ENCODE peak calls at places on chromosomes 11 and 22, in ten cellular contexts. S is endothelial cell of umbilical vein, B is stomach, L is HL-60, I is GM23338, O is sigmoid colon, E is HCT116, T is Panc1, D is transverse colon, H is spleen. J is an unnamed sample.

GRCh38 chr11:99246199-99246598 is 225.4 kb downstream of the CNTN5 start:
- DNase-seq in S (no peak), B (no peak), L (no peak), I (no peak), O (no peak), E (no peak), T (no peak), D (no peak), H (no peak), J (no peak)

GRCh38 chr11:31819533-31820437 is 8.7 kb upstream of the PAX6 start:
- DNase-seq in S (no peak), B (no peak), L (no peak), I (peak), O (peak), E (no peak), T (no peak), D (no peak), H (no peak), J (no peak)

GRCh38 chr11:112634551-112634950 is 326.7 kb upstream of the NCAM1 start:
- DNase-seq in S (no peak), B (no peak), L (no peak), I (peak), O (no peak), E (no peak), T (no peak), D (no peak), H (no peak), J (peak)

GRCh38 chr11:88435405-88435804 is 97.9 kb upstream of the CTSC start:
- DNase-seq in S (no peak), B (no peak), L (no peak), I (no peak), O (no peak), E (no peak), T (no peak), D (no peak), H (no peak), J (no peak)

GRCh38 chr11:111407652-111408051 is 28.6 kb upstream of the POU2AF1 start:
- DNase-seq in S (no peak), B (no peak), L (no peak), I (no peak), O (no peak), E (no peak), T (no peak), D (no peak), H (no peak), J (no peak)

GRCh38 chr11:61152816-61153592 is 8.2 kb downstream of the VPS37C start:
- DNase-seq in S (peak), B (no peak), L (no peak), I (no peak), O (peak), E (no peak), T (no peak), D (no peak), H (peak), J (no peak)

GRCh38 chr11:2772544-2773031 is 72.8 kb upstream of the KCNQ1OT1 start:
- DNase-seq in S (no peak), B (peak), L (peak), I (no peak), O (no peak), E (peak), T (no peak), D (peak), H (peak), J (peak)

GRCh38 chr11:38014405-38014804 is 1416.4 kb upstream of the RAG2 start:
- DNase-seq in S (no peak), B (no peak), L (no peak), I (no peak), O (no peak), E (no peak), T (no peak), D (no peak), H (no peak), J (no peak)

GRCh38 chr22:20499769-20500168 is 4.2 kb upstream of the KLHL22 start:
- DNase-seq in S (no peak), B (no peak), L (no peak), I (no peak), O (no peak), E (no peak), T (no peak), D (peak), H (no peak), J (no peak)
- TF ChIP-seq POLR2AphosphoS5 in S (no peak), B (no peak), L (no peak), I (no peak), O (no peak), E (no peak), T (no peak), D (no peak), H (no peak), J (no peak)

GRCh38 chr11:44607987-44608386 is 42.5 kb downstream of the CD82 start:
- DNase-seq in S (peak), B (no peak), L (no peak), I (no peak), O (no peak), E (no peak), T (no peak), D (no peak), H (no peak), J (no peak)

GRCh38 chr11:44609783-44610155 is 44.3 kb downstream of the CD82 start:
- DNase-seq in S (peak), B (no peak), L (no peak), I (no peak), O (no peak), E (no peak), T (no peak), D (no peak), H (no peak), J (no peak)

GRCh38 chr11:44607324-44607962 is 42.0 kb downstream of the CD82 start:
- DNase-seq in S (no peak), B (no peak), L (no peak), I (no peak), O (no peak), E (no peak), T (no peak), D (no peak), H (no peak), J (no peak)

GRCh38 chr11:44609028-44609782 is 43.7 kb downstream of the CD82 start:
- DNase-seq in S (no peak), B (no peak), L (peak), I (no peak), O (no peak), E (no peak), T (no peak), D (peak), H (peak), J (no peak)

GRCh38 chr11:44608654-44609027 is 43.2 kb downstream of the CD82 start:
- DNase-seq in S (no peak), B (no peak), L (no peak), I (no peak), O (no peak), E (no peak), T (no peak), D (no peak), H (no peak), J (no peak)
- H3K4me3 ChIP-seq in S (no peak), B (no peak), L (no peak), I (no peak), O (no peak), E (no peak), T (no peak), D (no peak), H (no peak), J (no peak)

GRCh38 chr11:64865286-64866172 is 12.9 kb downstream of the EHD1 start:
- DNase-seq in S (no peak), B (no peak), L (no peak), I (no peak), O (no peak), E (no peak), T (no peak), D (no peak), H (peak), J (no peak)
- H3K27ac ChIP-seq in S (peak), B (peak), L (peak), I (peak), O (peak), E (no peak), T (peak), D (peak), H (peak), J (peak)

GRCh38 chr11:10221342-10221741 is 72.7 kb downstream of the SBF2 start:
- DNase-seq in S (no peak), B (no peak), L (no peak), I (no peak), O (no peak), E (no peak), T (no peak), D (no peak), H (no peak), J (no peak)

GRCh38 chr11:10222399-10222798 is 71.6 kb downstream of the SBF2 start:
- DNase-seq in S (no peak), B (no peak), L (no peak), I (no peak), O (no peak), E (no peak), T (no peak), D (no peak), H (no peak), J (no peak)

DNA sequence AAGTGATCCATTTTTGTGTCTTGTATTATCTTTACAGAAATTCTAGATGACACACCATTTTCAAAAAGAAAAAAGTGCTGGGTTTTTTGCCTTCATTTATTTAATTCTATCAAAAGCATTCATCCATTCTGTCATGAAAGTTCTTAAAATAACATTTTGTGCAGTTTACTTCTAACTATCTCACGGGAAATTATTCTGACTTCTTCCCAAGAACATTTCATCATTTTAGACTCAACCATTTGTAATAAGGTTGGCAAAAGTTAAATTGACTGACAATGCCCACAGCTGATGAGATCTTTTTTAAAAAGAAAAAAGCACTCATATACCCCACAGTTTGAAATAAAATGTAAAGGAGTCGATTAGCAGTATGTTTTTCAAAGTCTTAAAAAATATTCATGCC is 68.5 kb downstream of the SBF2 start:
- DNase-seq in S (no peak), B (no peak), L (no peak), I (no peak), O (no peak), E (no peak), T (no peak), D (no peak), H (no peak), J (no peak)
- TF ChIP-seq POLR2AphosphoS5 in S (no peak), B (no peak), L (no peak), I (no peak), O (no peak), E (no peak), T (no peak), D (no peak), H (no peak), J (no peak)

J was measured in esophagus muscularis mucosa.